ENCODE peak calls at places on chromosomes 16 and 17, in four cellular contexts. One of them, this sample, is unnamed. For H3K36me3, the result is how much of the 10 kb centered on the place peaks cover.

GRCh38 chr17:12853921-12854320 is 64.6 kb downstream of the ARHGAP44 start:
- DNase-seq in IMR-90: no peak
- DNase-seq in right lobe of liver: no peak
- DNase-seq in HCT116: no peak
- DNase-seq in this sample: no peak

GRCh38 chr17:54899721-54900456 is 763 bp upstream of the TOM1L1 start:
- DNase-seq in IMR-90: peak
- DNase-seq in right lobe of liver: no peak
- DNase-seq in HCT116: no peak
- DNase-seq in this sample: no peak

GRCh38 chr17:17633310-17633709 is 41.8 kb upstream of the PEMT start:
- DNase-seq in right lobe of liver: no peak
- DNase-seq in IMR-90: no peak
- DNase-seq in HCT116: no peak
- DNase-seq in this sample: no peak

GRCh38 chr16:57540906-57541753 is 1.3 kb upstream of the ADGRG5 start:
- DNase-seq in right lobe of liver: peak
- DNase-seq in IMR-90: no peak
- DNase-seq in HCT116: no peak
- DNase-seq in this sample: no peak

GRCh38 chr16:9027070-9027799 is 63.5 kb upstream of the USP7 start:
- DNase-seq in HCT116: no peak
- DNase-seq in right lobe of liver: no peak
- DNase-seq in IMR-90: no peak
- DNase-seq in this sample: no peak

GRCh38 chr17:82775033-82775823 is 23.4 kb downstream of the TBCD start:
- DNase-seq in HCT116: peak
- DNase-seq in right lobe of liver: peak
- DNase-seq in IMR-90: no peak
- DNase-seq in this sample: no peak

GRCh38 chr16:84806256-84806889 is 13.4 kb upstream of the CRISPLD2 start:
- DNase-seq in HCT116: no peak
- DNase-seq in IMR-90: peak
- DNase-seq in right lobe of liver: peak
- DNase-seq in this sample: peak

GRCh38 chr17:79997004-79997673 is 38.5 kb downstream of the TBC1D16 start:
- DNase-seq in IMR-90: no peak
- DNase-seq in HCT116: no peak
- DNase-seq in right lobe of liver: no peak
- DNase-seq in this sample: no peak

GRCh38 chr16:63289834-63290460 is 1253.7 kb upstream of the CDH8 start:
- DNase-seq in IMR-90: no peak
- DNase-seq in right lobe of liver: no peak
- DNase-seq in HCT116: no peak
- DNase-seq in this sample: no peak

GRCh38 chr17:74148446-74148845 is 55.0 kb upstream of the RPL38 start:
- DNase-seq in IMR-90: no peak
- DNase-seq in right lobe of liver: no peak
- DNase-seq in HCT116: no peak
- DNase-seq in this sample: no peak

GRCh38 chr17:2070241-2071023 is 15.5 kb downstream of the HIC1 start:
- DNase-seq in right lobe of liver: peak
- DNase-seq in HCT116: no peak
- DNase-seq in IMR-90: no peak
- DNase-seq in this sample: no peak

GRCh38 chr17:45262516-45263476 is 902 bp upstream of the SPATA32 start:
- DNase-seq in IMR-90: peak
- DNase-seq in right lobe of liver: no peak
- DNase-seq in HCT116: no peak
- DNase-seq in this sample: no peak
- H3K4me3 ChIP-seq in IMR-90: no peak
- H3K4me3 ChIP-seq in right lobe of liver: no peak
- H3K4me3 ChIP-seq in HCT116: no peak
- H3K4me3 ChIP-seq in this sample: no peak

DNA sequence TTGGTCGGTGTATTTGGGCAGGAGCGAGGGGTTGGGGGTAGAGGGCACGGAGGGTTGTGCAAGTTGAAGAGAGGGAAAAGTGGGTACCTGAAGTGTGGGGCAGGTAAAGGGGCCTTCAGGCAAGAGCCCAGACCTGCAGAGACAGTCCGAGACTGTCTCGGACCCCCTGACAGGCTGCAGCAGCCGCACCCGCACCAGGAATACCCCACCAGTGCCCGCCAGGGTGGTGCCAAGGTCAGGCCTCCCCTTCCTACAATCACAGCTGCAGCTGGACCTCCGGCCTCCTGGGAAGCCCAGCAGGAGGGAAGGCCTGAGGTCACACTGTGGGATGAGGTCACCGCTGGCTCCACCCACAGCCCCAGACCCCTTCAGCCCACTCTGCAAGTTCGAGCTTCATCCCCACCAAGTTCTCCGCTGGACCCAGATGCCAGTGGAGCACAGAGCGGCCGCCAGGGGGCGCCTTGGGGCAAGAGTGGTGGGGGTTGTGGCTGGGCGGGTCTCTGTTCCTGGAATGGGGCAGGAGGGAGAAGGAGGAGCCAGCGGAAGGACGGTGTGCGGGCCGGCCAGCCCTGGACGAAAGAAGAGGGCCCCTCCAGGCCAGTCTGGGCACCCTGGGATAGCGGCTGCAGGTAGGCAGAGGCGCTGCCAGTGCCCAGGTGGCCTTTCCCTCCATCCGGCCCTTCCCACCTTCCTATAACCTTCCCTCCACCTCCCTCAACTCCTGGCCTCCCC is at the start of gene HSD3B7:
- DNase-seq in right lobe of liver: peak
- DNase-seq in HCT116: peak
- DNase-seq in IMR-90: peak
- DNase-seq in this sample: no peak
- H3K36me3 ChIP-seq in right lobe of liver: under half
- H3K36me3 ChIP-seq in HCT116: under half
- H3K36me3 ChIP-seq in IMR-90: under half
- H3K36me3 ChIP-seq in this sample: under half

GRCh38 chr16:1333854-1334719 is 642 bp downstream of the BAIAP3 start:
- DNase-seq in HCT116: no peak
- DNase-seq in right lobe of liver: no peak
- DNase-seq in IMR-90: no peak
- DNase-seq in this sample: no peak
- H3K4me3 ChIP-seq in HCT116: peak
- H3K4me3 ChIP-seq in right lobe of liver: peak
- H3K4me3 ChIP-seq in IMR-90: peak
- H3K4me3 ChIP-seq in this sample: no peak

GRCh38 chr16:11612110-11612981 is 25.6 kb upstream of the LITAF start:
- DNase-seq in IMR-90: no peak
- DNase-seq in HCT116: peak
- DNase-seq in right lobe of liver: peak
- DNase-seq in this sample: peak
- H3K36me3 ChIP-seq in IMR-90: under half
- H3K36me3 ChIP-seq in HCT116: under half
- H3K36me3 ChIP-seq in right lobe of liver: under half
- H3K36me3 ChIP-seq in this sample: under half